ENCODE peak calls at places on chromosomes 12 and 14, in six cellular contexts. G is PC-9, N is transverse colon, S is upper lobe of left lung, T is tibial artery, U is aorta. Q is an unnamed sample. For H3K36me3, the result is how much of the 10 kb centered on the place peaks cover.

GRCh38 chr12:122866950-122867607 is 28.8 kb downstream of the VPS37B start:
- DNase-seq in G (no peak), N (no peak), S (no peak), T (peak), U (no peak), Q (peak)

GRCh38 chr12:96502477-96502876 is 13.1 kb downstream of the CFAP54 start:
- DNase-seq in G (no peak), N (peak), S (no peak), T (no peak), U (no peak), Q (no peak)

GRCh38 chr14:91154851-91155625 is 41.2 kb downstream of the DGLUCY start:
- DNase-seq in G (no peak), N (peak), S (peak), T (no peak), U (no peak), Q (no peak)

GRCh38 chr14:68548194-68549056 is 244.4 kb downstream of the ZFP36L1 start:
- DNase-seq in G (peak), N (peak), S (no peak), T (peak), U (peak), Q (peak)

GRCh38 chr14:28635387-28635786 is 131.2 kb upstream of the FOXG1 start:
- DNase-seq in G (no peak), N (no peak), S (no peak), T (no peak), U (no peak), Q (no peak)

GRCh38 chr12:109130297-109130696 is 13.9 kb downstream of the ACACB start:
- DNase-seq in G (no peak), N (no peak), S (no peak), T (peak), U (no peak), Q (no peak)

GRCh38 chr12:131713349-131713748 is 2.5 kb downstream of the SFSWAP start:
- DNase-seq in G (no peak), N (no peak), S (no peak), T (no peak), U (no peak), Q (no peak)

GRCh38 chr14:68231832-68232642 is 412.5 kb downstream of the RAD51B start:
- DNase-seq in G (no peak), N (no peak), S (no peak), T (no peak), U (no peak), Q (no peak)

GRCh38 chr14:55381561-55381960 is 30.1 kb downstream of the ATG14 start:
- DNase-seq in G (no peak), N (no peak), S (no peak), T (no peak), U (no peak), Q (no peak)

GRCh38 chr12:3274664-3275063 is 197.5 kb downstream of the TSPAN9 start:
- DNase-seq in G (no peak), N (no peak), S (no peak), T (no peak), U (no peak), Q (no peak)

GRCh38 chr12:42474391-42474790 is 115.2 kb downstream of the PRICKLE1 start:
- DNase-seq in G (no peak), N (no peak), S (no peak), T (no peak), U (no peak), Q (no peak)

GRCh38 chr12:51864701-51865469 is 16.4 kb upstream of the FIGNL2 start:
- DNase-seq in G (no peak), N (no peak), S (no peak), T (no peak), U (no peak), Q (no peak)

GRCh38 chr14:96624661-96625435 is 122.7 kb downstream of the PAPOLA start:
- DNase-seq in G (no peak), N (no peak), S (no peak), T (peak), U (no peak), Q (peak)

GRCh38 chr12:71128191-71128590 is 29.6 kb downstream of the TSPAN8 start:
- DNase-seq in G (no peak), N (no peak), S (peak), T (no peak), U (no peak), Q (no peak)

GRCh38 chr12:124484526-124484953 is 82.9 kb downstream of the NCOR2 start:
- DNase-seq in G (no peak), N (no peak), S (no peak), T (no peak), U (no peak), Q (no peak)

GRCh38 chr12:4225571-4225970 is 48.0 kb upstream of the CCND2 start:
- DNase-seq in G (no peak), N (no peak), S (no peak), T (no peak), U (no peak), Q (no peak)

GRCh38 chr14:24708684-24709083 is 74.7 kb upstream of the GZMB start:
- DNase-seq in G (no peak), N (no peak), S (no peak), T (no peak), U (no peak), Q (no peak)

GRCh38 chr12:49296034-49296835 is 1.3 kb downstream of the PRPH start:
- DNase-seq in G (peak), N (peak), S (peak), T (peak), U (no peak), Q (no peak)

GRCh38 chr14:29800961-29801360 is 126.7 kb downstream of the PRKD1 start:
- DNase-seq in G (no peak), N (no peak), S (no peak), T (no peak), U (no peak), Q (no peak)

GRCh38 chr14:88437659-88438058 is 52.2 kb downstream of the SPATA7 start:
- DNase-seq in G (no peak), N (no peak), S (no peak), T (no peak), U (no peak), Q (no peak)

GRCh38 chr14:98192946-98193345 is 1079.1 kb downstream of the BCL11B start:
- DNase-seq in G (no peak), N (no peak), S (no peak), T (no peak), U (no peak), Q (no peak)

GRCh38 chr12:24889403-24889802 is 59.5 kb downstream of the BCAT1 start:
- DNase-seq in G (no peak), N (no peak), S (no peak), T (no peak), U (no peak), Q (no peak)

GRCh38 chr12:130953783-130954543 is at the start of gene ADGRD1:
- DNase-seq in G (no peak), N (peak), S (peak), T (peak), U (peak), Q (no peak)

GRCh38 chr12:57329219-57329618 is 78.2 kb upstream of the STAC3 start:
- DNase-seq in G (no peak), N (no peak), S (no peak), T (no peak), U (no peak), Q (no peak)

GRCh38 chr12:57147641-57147944 is 174 bp upstream of the LRP1-AS start:
- DNase-seq in G (no peak), N (no peak), S (no peak), T (no peak), U (peak), Q (no peak)

GRCh38 chr12:6341439-6342139 is at the start of gene TNFRSF1A:
- DNase-seq in G (peak), N (peak), S (peak), T (peak), U (peak), Q (no peak)

GRCh38 chr12:49121047-49121696 is 10.0 kb downstream of the TUBA1B start:
- DNase-seq in G (no peak), N (peak), S (peak), T (no peak), U (no peak), Q (no peak)

GRCh38 chr14:95015046-95015445 is 142.3 kb downstream of the DICER1 start:
- DNase-seq in G (no peak), N (no peak), S (no peak), T (no peak), U (no peak), Q (no peak)

GRCh38 chr14:32075636-32076277 is 1.3 kb upstream of the ARHGAP5 start:
- DNase-seq in G (no peak), N (peak), S (peak), T (peak), U (no peak), Q (no peak)

GRCh38 chr14:99436247-99437180 is 44.1 kb downstream of the SETD3 start:
- DNase-seq in G (no peak), N (no peak), S (peak), T (no peak), U (no peak), Q (no peak)

GRCh38 chr14:75877884-75878283 is 103.9 kb downstream of the TGFB3 start:
- DNase-seq in G (no peak), N (no peak), S (no peak), T (no peak), U (no peak), Q (no peak)

GRCh38 chr12:9757433-9758025 is 3.2 kb downstream of the CD69 start:
- DNase-seq in G (no peak), N (no peak), S (no peak), T (no peak), U (no peak), Q (no peak)

GRCh38 chr12:57803317-57803893 is 15.1 kb downstream of the AVIL start:
- DNase-seq in G (peak), N (peak), S (no peak), T (no peak), U (peak), Q (no peak)

GRCh38 chr12:43852744-43853143 is 16.9 kb downstream of the TMEM117 start:
- DNase-seq in G (no peak), N (no peak), S (no peak), T (no peak), U (no peak), Q (no peak)

GRCh38 chr12:18467636-18468520 is 206.6 kb downstream of the PIK3C2G start:
- DNase-seq in G (no peak), N (no peak), S (no peak), T (no peak), U (no peak), Q (no peak)

GRCh38 chr12:115404761-115405470 is 720.9 kb upstream of the TBX3 start:
- DNase-seq in G (no peak), N (no peak), S (no peak), T (no peak), U (no peak), Q (no peak)

GRCh38 chr14:61493996-61494395 is 172.6 kb downstream of the PRKCH start:
- DNase-seq in G (no peak), N (no peak), S (no peak), T (no peak), U (no peak), Q (no peak)

GRCh38 chr14:61493239-61493638 is 171.9 kb downstream of the PRKCH start:
- DNase-seq in G (no peak), N (no peak), S (no peak), T (no peak), U (no peak), Q (no peak)

GRCh38 chr14:61498303-61498702 is 176.9 kb downstream of the PRKCH start:
- DNase-seq in G (no peak), N (no peak), S (no peak), T (no peak), U (no peak), Q (no peak)

GRCh38 chr14:61498811-61499210 is 177.4 kb downstream of the PRKCH start:
- DNase-seq in G (no peak), N (no peak), S (no peak), T (no peak), U (no peak), Q (no peak)

GRCh38 chr14:61495809-61496208 is 174.4 kb downstream of the PRKCH start:
- DNase-seq in G (no peak), N (no peak), S (no peak), T (no peak), U (no peak), Q (no peak)
- H3K36me3 ChIP-seq in G (under half), N (under half), S (under half), T (under half), U (under half), Q (under half)

DNA sequence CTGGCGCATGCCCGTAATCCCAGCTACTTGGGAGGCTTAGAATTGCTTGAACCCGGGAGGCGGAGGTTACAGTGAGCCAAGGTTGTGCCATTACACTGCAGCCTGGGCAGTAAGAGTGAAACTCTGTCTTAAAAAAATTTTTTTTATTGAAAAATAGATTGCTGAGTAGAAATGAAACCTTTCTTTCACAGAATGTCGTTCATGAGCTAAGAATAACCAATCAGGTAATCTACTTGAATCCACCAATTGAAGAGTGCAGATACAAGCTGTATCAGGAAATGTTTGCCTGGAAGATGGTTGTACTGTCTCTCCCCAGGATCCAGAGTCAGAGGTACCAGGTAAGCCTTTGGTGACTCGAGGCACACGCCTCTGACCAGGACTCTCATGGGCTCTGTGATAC is 27.0 kb downstream of the DYNC1H1 start:
- DNase-seq in G (no peak), N (no peak), S (no peak), T (no peak), U (no peak), Q (no peak)
- H3K36me3 ChIP-seq in G (half or more), N (half or more), S (half or more), T (half or more), U (under half), Q (half or more)

GRCh38 chr14:102962111-102962627 is 39.7 kb downstream of the AMN start:
- DNase-seq in G (no peak), N (no peak), S (no peak), T (no peak), U (no peak), Q (no peak)
- H3K36me3 ChIP-seq in G (half or more), N (half or more), S (half or more), T (half or more), U (under half), Q (half or more)

GRCh38 chr12:111488271-111488670 is 82.5 kb downstream of the SH2B3 start:
- DNase-seq in G (no peak), N (no peak), S (no peak), T (no peak), U (no peak), Q (no peak)
- H3K36me3 ChIP-seq in G (under half), N (half or more), S (half or more), T (half or more), U (under half), Q (half or more)

GRCh38 chr14:63995285-63995684 is 142.5 kb downstream of the SYNE2 start:
- DNase-seq in G (no peak), N (no peak), S (no peak), T (no peak), U (no peak), Q (no peak)
- H3K36me3 ChIP-seq in G (under half), N (under half), S (half or more), T (half or more), U (under half), Q (half or more)

DNA sequence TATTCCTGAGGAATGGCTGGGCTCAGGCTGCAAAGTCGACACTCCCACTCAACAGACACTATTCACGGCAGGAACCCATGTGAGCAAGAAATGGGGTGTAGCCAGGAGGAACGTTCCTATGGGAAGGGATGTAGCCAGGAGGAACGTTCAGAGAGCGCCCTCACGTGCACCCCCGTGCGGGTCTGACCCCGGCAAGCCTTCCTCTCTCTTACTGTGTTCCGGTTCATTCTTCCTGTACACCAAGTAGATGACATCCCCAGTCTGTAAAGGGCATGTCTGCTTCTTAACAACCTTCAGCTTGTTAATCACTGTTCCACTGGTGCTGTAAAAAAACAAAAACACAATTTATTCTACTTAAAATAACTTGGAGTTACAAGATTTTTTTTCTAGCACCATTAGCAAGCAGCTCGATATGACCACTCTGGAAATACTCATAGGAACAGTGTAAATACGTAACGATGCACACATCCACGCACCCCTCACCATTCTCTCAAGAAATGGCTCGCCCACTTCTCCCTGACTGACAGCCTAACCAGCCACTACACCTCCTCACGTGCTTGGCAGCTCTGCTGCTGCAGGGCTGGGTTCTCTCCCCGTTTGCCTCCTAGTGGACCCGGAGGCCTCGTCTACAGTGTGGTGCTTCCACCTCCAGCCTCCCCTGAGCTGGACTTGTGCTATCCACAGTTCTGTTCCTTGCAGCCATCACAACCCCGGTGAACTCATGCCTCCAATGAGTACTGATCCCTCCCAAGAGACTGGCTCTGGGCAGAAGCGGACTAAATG is 15.1 kb downstream of the CHFR start:
- DNase-seq in G (no peak), N (no peak), S (no peak), T (no peak), U (no peak), Q (no peak)
- H3K36me3 ChIP-seq in G (under half), N (under half), S (half or more), T (half or more), U (under half), Q (half or more)

Q was measured in suprapubic skin.